ENCODE peak calls at places on chromosome 18, in six cellular contexts. W is fibroblast of mammary gland, Z is ecto neural progenitor cell, B is T-helper 2 cell, R is Kasumi-1, C is uterus. N is an unnamed sample.

GRCh38 chr18:62937065-62937464 is 221.7 kb downstream of the PHLPP1 start:
- DNase-seq in W (peak; percentile 63), Z (no peak), B (no peak), R (peak; percentile 31), C (no peak), N (no peak)

GRCh38 chr18:50044402-50044801 is 150.5 kb downstream of the MYO5B start:
- DNase-seq in W (no peak), Z (no peak), B (no peak), R (no peak), C (no peak), N (peak; percentile 35)

GRCh38 chr18:49698596-49699025 is 114.7 kb downstream of the ACAA2 start:
- DNase-seq in W (no peak), Z (no peak), B (no peak), R (no peak), C (no peak), N (no peak)

GRCh38 chr18:79507076-79507545 is 111.4 kb downstream of the NFATC1 start:
- DNase-seq in W (peak; percentile 46), Z (no peak), B (no peak), R (peak; percentile 90), C (peak; percentile 66), N (no peak)

GRCh38 chr18:79544386-79544963 is 135.1 kb upstream of the CTDP1 start:
- DNase-seq in W (no peak), Z (no peak), B (no peak), R (no peak), C (peak; percentile 10), N (no peak)

GRCh38 chr18:70709720-70710119 is 420.9 kb downstream of the SOCS6 start:
- DNase-seq in W (no peak), Z (no peak), B (no peak), R (no peak), C (no peak), N (no peak)

GRCh38 chr18:23810396-23810795 is 121.1 kb downstream of the LAMA3 start:
- DNase-seq in W (no peak), Z (no peak), B (peak; percentile 25), R (no peak), C (no peak), N (no peak)

GRCh38 chr18:80010551-80010906 is 22.2 kb upstream of the TXNL4A start:
- DNase-seq in W (no peak), Z (no peak), B (no peak), R (no peak), C (no peak), N (no peak)

GRCh38 chr18:49525981-49526380 is 35.9 kb upstream of the LIPG start:
- DNase-seq in W (no peak), Z (no peak), B (no peak), R (no peak), C (no peak), N (no peak)

GRCh38 chr18:55034742-55035141 is 75.5 kb upstream of the CCDC68 start:
- DNase-seq in W (no peak), Z (no peak), B (no peak), R (no peak), C (no peak), N (no peak)

GRCh38 chr18:63664571-63664970 is 2.9 kb upstream of the SERPINB3 start:
- DNase-seq in W (no peak), Z (no peak), B (no peak), R (no peak), C (no peak), N (no peak)

GRCh38 chr18:24413148-24413547 is 13.3 kb upstream of the IMPACT start:
- DNase-seq in W (no peak), Z (peak; percentile 51), B (no peak), R (no peak), C (no peak), N (no peak)

GRCh38 chr18:14912967-14913366 is 165.0 kb downstream of the ANKRD30B start:
- DNase-seq in W (no peak), Z (no peak), B (no peak), R (no peak), C (no peak), N (no peak)

GRCh38 chr18:54260376-54261072 is 8.8 kb upstream of the POLI start:
- DNase-seq in W (peak; percentile 59), Z (no peak), B (no peak), R (no peak), C (no peak), N (no peak)

GRCh38 chr18:5894613-5895299 is 566 bp downstream of the TMEM200C start:
- DNase-seq in W (no peak), Z (peak; percentile 73), B (no peak), R (no peak), C (no peak), N (no peak)

GRCh38 chr18:26549486-26550435 is 1.4 kb upstream of the KCTD1 start:
- DNase-seq in W (peak; percentile 68), Z (peak; percentile 74), B (no peak), R (no peak), C (peak; percentile 59), N (no peak)

GRCh38 chr18:58727776-58728500 is 56.7 kb downstream of the MALT1 start:
- DNase-seq in W (peak; percentile 47), Z (no peak), B (no peak), R (no peak), C (no peak), N (no peak)

GRCh38 chr18:10190564-10190963 is 263.9 kb upstream of the APCDD1 start:
- DNase-seq in W (peak; percentile 11), Z (no peak), B (no peak), R (no peak), C (no peak), N (no peak)

GRCh38 chr18:79596451-79597175 is 83.0 kb upstream of the CTDP1 start:
- DNase-seq in W (no peak), Z (no peak), B (no peak), R (no peak), C (peak; percentile 5), N (no peak)

GRCh38 chr18:61891874-61892273 is 933 bp downstream of the RNF152 start:
- DNase-seq in W (no peak), Z (no peak), B (no peak), R (no peak), C (no peak), N (no peak)

GRCh38 chr18:77114564-77115391 is 17.8 kb downstream of the MBP start:
- DNase-seq in W (peak; percentile 88), Z (no peak), B (peak; percentile 39), R (peak; percentile 95), C (peak; percentile 75), N (no peak)

GRCh38 chr18:75208836-75209128 is 157 bp downstream of the PTGR3 start:
- DNase-seq in W (no peak), Z (peak; percentile 67), B (no peak), R (no peak), C (no peak), N (no peak)

GRCh38 chr18:48229445-48230052 is 179.6 kb downstream of the ZBTB7C start:
- DNase-seq in W (no peak), Z (no peak), B (no peak), R (no peak), C (peak; percentile 53), N (no peak)

GRCh38 chr18:60090170-60090569 is 190.4 kb downstream of the PMAIP1 start:
- DNase-seq in W (no peak), Z (no peak), B (no peak), R (peak; percentile 63), C (no peak), N (peak; percentile 58)

GRCh38 chr18:11064106-11064505 is 85.3 kb downstream of the PIEZO2 start:
- DNase-seq in W (no peak), Z (no peak), B (no peak), R (no peak), C (no peak), N (no peak)

GRCh38 chr18:76459312-76459686 is 35.7 kb downstream of the ZNF516 start:
- DNase-seq in W (no peak), Z (peak; percentile 22), B (no peak), R (no peak), C (no peak), N (no peak)

GRCh38 chr18:44758821-44759624 is 78.3 kb downstream of the SETBP1 start:
- DNase-seq in W (no peak), Z (no peak), B (no peak), R (no peak), C (no peak), N (peak; percentile 95)

GRCh38 chr18:73545497-73545896 is 602.1 kb downstream of the FBXO15 start:
- DNase-seq in W (peak; percentile 29), Z (no peak), B (no peak), R (no peak), C (no peak), N (no peak)

GRCh38 chr18:7367336-7367735 is 136.4 kb downstream of the LRRC30 start:
- DNase-seq in W (no peak), Z (no peak), B (no peak), R (peak; percentile 33), C (no peak), N (no peak)

N was measured in NAMALWA.